ENCODE peak calls at places on chromosomes 11 and 22, in four cellular contexts. Y, V, B and M are unnamed samples.

GRCh38 chr11:5938603-5938965 is 3.5 kb upstream of the OR56A3 start:
- DNase-seq in Y (no peak), V (no peak), B (no peak), M (no peak)

GRCh38 chr22:44862981-44863860 is 110.8 kb downstream of the ARHGAP8 start:
- DNase-seq in Y (no peak), V (no peak), B (peak; percentile 91), M (no peak)

GRCh38 chr22:29147241-29147919 is 58.3 kb upstream of the EMID1 start:
- DNase-seq in Y (no peak), V (no peak), B (no peak), M (no peak)

GRCh38 chr11:126791446-126791845 is 209.1 kb downstream of the KIRREL3 start:
- DNase-seq in Y (no peak), V (no peak), B (no peak), M (no peak)

GRCh38 chr11:74116719-74117118 is 54.1 kb downstream of the C2CD3 start:
- DNase-seq in Y (no peak), V (no peak), B (no peak), M (no peak)

GRCh38 chr22:50481440-50482106 is at the start of gene ADM2:
- DNase-seq in Y (no peak), V (no peak), B (peak; percentile 39), M (peak; percentile 64)

GRCh38 chr11:57942808-57943207 is 80.9 kb upstream of the OR9Q1 start:
- DNase-seq in Y (no peak), V (no peak), B (no peak), M (no peak)

GRCh38 chr11:34203377-34203801 is 98.0 kb downstream of the NAT10 start:
- DNase-seq in Y (no peak), V (no peak), B (no peak), M (no peak)